ENCODE peak calls at places on chromosomes 7 and 10, in four cellular contexts. Q, C, S and X are unnamed samples.

GRCh38 chr10:89164920-89165319 is 42.2 kb downstream of the CH25H start:
- DNase-seq in C (no peak), Q (no peak), S (no peak), X (no peak)

GRCh38 chr7:47285860-47286491 is 295.9 kb downstream of the TNS3 start:
- DNase-seq in C (no peak), Q (no peak), S (no peak), X (peak)

GRCh38 chr10:91536790-91537189 is 96.1 kb downstream of the PPP1R3C start:
- DNase-seq in C (no peak), S (no peak), Q (no peak), X (peak)

GRCh38 chr7:51263631-51264484 is 52.8 kb downstream of the COBL start:
- DNase-seq in C (no peak), S (peak), Q (peak), X (no peak)

GRCh38 chr7:101077303-101078086 is 7.8 kb upstream of the TRIM56 start:
- DNase-seq in S (peak), C (peak), Q (peak), X (peak)

GRCh38 chr7:107594961-107595737 is 15.1 kb downstream of the BCAP29 start:
- DNase-seq in S (peak), Q (no peak), C (peak), X (peak)

GRCh38 chr7:46215987-46216567 is 295.0 kb upstream of the IGFBP3 start:
- DNase-seq in C (no peak), Q (no peak), S (no peak), X (no peak)

GRCh38 chr7:3120513-3120912 is 76.8 kb upstream of the CARD11 start:
- DNase-seq in Q (peak), C (no peak), S (no peak), X (no peak)

GRCh38 chr7:138033241-138033640 is 31.4 kb upstream of the CREB3L2 start:
- DNase-seq in S (no peak), Q (no peak), C (no peak), X (no peak)

GRCh38 chr7:53022893-53023292 is 12.5 kb upstream of the POM121L12 start:
- DNase-seq in C (no peak), Q (no peak), S (no peak), X (no peak)

GRCh38 chr10:131207584-131208532 is 103.7 kb downstream of the TCERG1L start:
- DNase-seq in S (no peak), Q (no peak), C (no peak), X (no peak)

GRCh38 chr7:74051629-74052410 is 23.8 kb downstream of the ELN start:
- DNase-seq in C (no peak), S (peak), Q (peak), X (no peak)

GRCh38 chr10:97532935-97533671 is 34.4 kb downstream of the UBTD1 start:
- DNase-seq in Q (peak), S (no peak), C (peak), X (no peak)

GRCh38 chr10:22345301-22346086 is at the start of gene SPAG6:
- DNase-seq in S (no peak), C (no peak), Q (no peak), X (no peak)

DNA sequence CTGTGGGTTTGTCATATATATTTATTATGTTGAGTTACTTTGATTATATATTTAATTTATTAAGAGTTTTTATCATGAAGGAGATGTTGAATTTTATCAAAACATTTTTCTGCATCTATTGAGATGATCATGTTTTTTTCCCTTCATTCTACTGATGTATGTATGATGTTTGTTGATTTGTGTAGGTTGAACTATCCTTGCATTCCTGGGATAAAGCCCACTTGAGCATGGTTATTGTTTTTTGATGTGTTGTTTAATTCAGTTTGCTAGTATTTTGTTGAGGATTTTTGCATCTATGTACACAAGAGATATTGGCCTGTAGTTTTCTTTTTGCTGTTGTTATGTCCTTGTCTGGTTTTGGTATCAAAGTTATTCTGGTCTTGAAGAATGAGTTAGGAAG is 31.1 kb downstream of the SCART1 start:
- DNase-seq in Q (no peak), S (no peak), C (no peak), X (no peak)
- H2AFZ ChIP-seq in Q (no peak), S (no peak), C (no peak), X (no peak)

DNA sequence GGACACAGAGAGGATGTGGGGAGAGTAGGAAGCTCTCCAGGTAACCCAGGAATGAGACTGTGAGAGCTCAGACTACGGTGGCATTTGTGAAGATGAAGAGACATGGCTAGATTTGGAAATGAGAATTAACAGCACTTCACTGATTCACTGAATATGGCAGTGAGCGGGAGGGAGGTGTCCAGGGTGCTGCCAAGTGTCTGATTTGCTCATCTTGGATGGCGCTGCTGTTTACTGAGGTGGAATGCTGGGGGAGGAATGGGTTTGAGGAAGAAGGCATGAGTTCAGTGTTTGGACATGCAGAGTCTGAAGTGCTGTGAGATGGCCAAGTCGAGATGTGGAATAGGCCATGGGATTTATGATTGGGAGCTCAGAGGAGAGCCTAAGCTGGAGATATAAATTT is 437.1 kb upstream of the NPVF start:
- DNase-seq in S (no peak), C (no peak), Q (no peak), X (no peak)
- H3K27ac ChIP-seq in S (no peak), C (no peak), Q (no peak), X (no peak)

DNA sequence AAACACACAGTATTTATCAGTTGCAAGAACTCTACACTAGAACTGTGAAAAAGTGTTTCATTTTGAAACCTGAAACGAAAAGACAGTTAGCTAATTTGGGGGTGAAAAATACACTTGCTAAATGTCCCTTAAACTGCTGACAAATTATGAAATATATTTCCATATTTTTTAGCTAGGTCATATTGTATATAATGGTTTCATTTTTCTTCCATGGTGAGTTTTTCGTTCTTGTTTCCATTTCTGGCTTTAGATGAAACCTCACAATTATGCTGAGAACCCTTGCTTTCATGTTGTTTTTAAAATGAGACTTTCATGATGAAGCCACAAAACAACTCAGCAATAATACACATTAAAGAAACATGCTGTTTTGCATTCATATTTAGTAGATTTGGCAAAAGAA is 46.7 kb upstream of the ITGB8 start:
- DNase-seq in S (no peak), Q (peak), C (no peak), X (no peak)
- H2AFZ ChIP-seq in S (no peak), Q (peak), C (no peak), X (no peak)

GRCh38 chr7:142371586-142372377 is 113.9 kb upstream of the PRSS58 start:
- DNase-seq in S (no peak), Q (no peak), C (no peak), X (no peak)
- H3K27ac ChIP-seq in S (no peak), Q (no peak), C (no peak), X (no peak)